ENCODE peak calls at places on chromosomes 5 and 9, in eight cellular contexts. U is A549, N is HCT116, W is H1, V is GM12878, Q is HepG2, J is K562, C is SK-N-SH. Z is an unnamed sample.

GRCh38 chr5:2848634-2849033 is 97.2 kb upstream of the IRX2 start:
- DNase-seq in V (no peak), J (no peak), N (no peak), W (no peak), C (no peak), U (no peak), Q (no peak), Z (no peak)

GRCh38 chr5:39469173-39469572 is 44.4 kb upstream of the DAB2 start:
- DNase-seq in J (no peak), W (no peak), V (no peak), C (no peak), N (no peak), U (no peak), Q (no peak), Z (no peak)

GRCh38 chr5:97266576-97266975 is 83.5 kb upstream of the RIOK2 start:
- DNase-seq in U (no peak), C (no peak), Q (no peak), W (no peak), J (no peak), V (no peak), N (no peak), Z (peak; percentile 35)

GRCh38 chr5:148659641-148660345 is 5.5 kb upstream of the HTR4 start:
- DNase-seq in C (no peak), Q (no peak), W (no peak), N (no peak), J (peak; percentile 73), U (no peak), V (no peak), Z (no peak)

GRCh38 chr5:66164044-66164790 is 20.1 kb downstream of the SREK1 start:
- DNase-seq in W (no peak), U (no peak), Q (no peak), N (no peak), J (no peak), V (no peak), C (no peak), Z (no peak)

GRCh38 chr9:34589371-34589655 is 211 bp downstream of the CNTFR start:
- DNase-seq in J (no peak), W (no peak), N (no peak), C (no peak), V (no peak), Q (no peak), U (no peak), Z (no peak)

GRCh38 chr5:61401726-61402125 is 69.7 kb downstream of the ZSWIM6 start:
- DNase-seq in C (no peak), W (no peak), V (no peak), Q (no peak), J (peak; percentile 32), N (no peak), U (peak; percentile 39), Z (peak; percentile 64)

GRCh38 chr9:94796687-94797086 is 70.2 kb downstream of the AOPEP start:
- DNase-seq in J (no peak), C (no peak), N (no peak), V (no peak), W (no peak), U (no peak), Q (no peak), Z (peak; percentile 69)

GRCh38 chr9:8766096-8766495 is 966.5 kb upstream of the DMAC1 start:
- DNase-seq in V (no peak), C (no peak), N (no peak), U (no peak), Q (no peak), W (no peak), J (no peak), Z (no peak)

GRCh38 chr5:1366514-1366913 is 21.6 kb upstream of the CLPTM1L start:
- DNase-seq in W (no peak), V (peak; percentile 40), C (no peak), N (no peak), Q (no peak), U (no peak), J (no peak), Z (no peak)

GRCh38 chr9:109408759-109409462 is 88.1 kb upstream of the EPB41L4B start:
- DNase-seq in N (no peak), V (no peak), U (no peak), Q (no peak), J (no peak), C (no peak), W (no peak), Z (no peak)

GRCh38 chr9:17614246-17614645 is 35.4 kb downstream of the SH3GL2 start:
- DNase-seq in W (no peak), C (no peak), U (no peak), Q (no peak), J (no peak), V (no peak), N (no peak), Z (no peak)

GRCh38 chr5:132877938-132878337 is 4.5 kb downstream of the LEAP2 start:
- DNase-seq in Q (no peak), V (no peak), C (no peak), W (no peak), U (no peak), J (peak; percentile 38), N (no peak), Z (no peak)

GRCh38 chr5:104111622-104112021 is 549.0 kb upstream of the NUDT12 start:
- DNase-seq in U (no peak), C (no peak), J (no peak), V (no peak), N (no peak), Q (peak; percentile 43), W (no peak), Z (no peak)

GRCh38 chr5:159441441-159441840 is 111.2 kb upstream of the IL12B start:
- DNase-seq in J (peak; percentile 5), U (peak; percentile 58), C (peak; percentile 31), Q (peak; percentile 16), V (no peak), N (peak; percentile 15), W (peak; percentile 63), Z (no peak)

DNA sequence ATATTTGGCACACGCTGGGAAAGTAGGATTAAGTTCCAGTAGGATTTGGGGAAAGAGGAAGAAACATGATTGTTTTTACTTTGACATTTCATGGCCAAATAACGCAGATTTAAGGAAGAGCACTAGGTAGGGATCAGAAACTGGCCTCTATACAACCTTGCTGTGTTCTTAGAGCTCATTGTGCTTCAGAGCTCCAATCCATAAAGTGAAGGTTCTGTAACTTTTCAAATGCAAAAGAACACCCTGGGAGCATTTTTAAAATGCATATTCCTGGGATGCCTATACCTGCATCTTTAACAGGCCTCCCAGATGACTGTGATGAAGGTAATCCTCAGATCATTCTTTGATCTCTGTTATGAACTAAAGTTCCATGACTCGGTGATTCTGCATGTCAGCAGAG is 77.1 kb downstream of the YIPF5 start:
- DNase-seq in V (no peak), J (no peak), W (no peak), Q (no peak), N (no peak), C (no peak), U (no peak), Z (no peak)
- H3K27ac ChIP-seq in V (no peak overlapping the region), J (no peak overlapping the region), W (no peak overlapping the region), Q (no peak overlapping the region), N (no peak overlapping the region), C (no peak overlapping the region), U (no peak overlapping the region), Z (no peak overlapping the region)

GRCh38 chr5:139523635-139524445 is 37.3 kb upstream of the UBE2D2 start:
- DNase-seq in W (peak; percentile 73), U (no peak), V (no peak), Q (no peak), J (no peak), C (no peak), N (no peak), Z (no peak)
- H3K4me2 ChIP-seq in W (peak overlapping the region; percentile 55), U (no peak overlapping the region), V (no peak overlapping the region), Q (peak overlapping the region; percentile 75), J (no peak overlapping the region), C (no peak overlapping the region), N (no peak overlapping the region), Z (no peak overlapping the region)

GRCh38 chr5:53915120-53915519 is 354.7 kb downstream of the NDUFS4 start:
- DNase-seq in C (no peak), Q (no peak), U (no peak), J (no peak), V (no peak), N (no peak), W (no peak), Z (no peak)

GRCh38 chr5:53913941-53914340 is 353.5 kb downstream of the NDUFS4 start:
- DNase-seq in C (no peak), W (no peak), J (no peak), U (no peak), Q (no peak), N (no peak), V (no peak), Z (no peak)

GRCh38 chr5:53922508-53923498 is 362.4 kb downstream of the NDUFS4 start:
- DNase-seq in C (no peak), J (no peak), U (no peak), N (no peak), W (no peak), V (no peak), Q (no peak), Z (no peak)

GRCh38 chr5:53917095-53917494 is 356.7 kb downstream of the NDUFS4 start:
- DNase-seq in U (peak; percentile 18), J (no peak), V (no peak), W (no peak), C (no peak), N (no peak), Q (no peak), Z (no peak)
- TF ChIP-seq MAX in U (no peak), J (no peak), V (no peak), W (no peak), C (no peak), N (no peak), Q (no peak), Z (no peak)

GRCh38 chr9:136618578-136619547 is 43.9 kb upstream of the EGFL7 start:
- DNase-seq in W (no peak), N (no peak), C (no peak), J (no peak), V (no peak), Q (no peak), U (no peak), Z (no peak)

GRCh38 chr9:136619742-136620440 is 42.8 kb upstream of the EGFL7 start:
- DNase-seq in W (peak; percentile 45), U (no peak), Q (peak; percentile 65), C (no peak), J (no peak), N (no peak), V (no peak), Z (no peak)

GRCh38 chr9:136621734-136622093 is 41.0 kb upstream of the EGFL7 start:
- DNase-seq in N (no peak), W (no peak), V (no peak), J (no peak), Q (no peak), C (no peak), U (no peak), Z (no peak)

GRCh38 chr9:136621019-136621733 is 41.5 kb upstream of the EGFL7 start:
- DNase-seq in N (no peak), J (no peak), V (no peak), U (no peak), C (no peak), Q (no peak), W (no peak), Z (no peak)

DNA sequence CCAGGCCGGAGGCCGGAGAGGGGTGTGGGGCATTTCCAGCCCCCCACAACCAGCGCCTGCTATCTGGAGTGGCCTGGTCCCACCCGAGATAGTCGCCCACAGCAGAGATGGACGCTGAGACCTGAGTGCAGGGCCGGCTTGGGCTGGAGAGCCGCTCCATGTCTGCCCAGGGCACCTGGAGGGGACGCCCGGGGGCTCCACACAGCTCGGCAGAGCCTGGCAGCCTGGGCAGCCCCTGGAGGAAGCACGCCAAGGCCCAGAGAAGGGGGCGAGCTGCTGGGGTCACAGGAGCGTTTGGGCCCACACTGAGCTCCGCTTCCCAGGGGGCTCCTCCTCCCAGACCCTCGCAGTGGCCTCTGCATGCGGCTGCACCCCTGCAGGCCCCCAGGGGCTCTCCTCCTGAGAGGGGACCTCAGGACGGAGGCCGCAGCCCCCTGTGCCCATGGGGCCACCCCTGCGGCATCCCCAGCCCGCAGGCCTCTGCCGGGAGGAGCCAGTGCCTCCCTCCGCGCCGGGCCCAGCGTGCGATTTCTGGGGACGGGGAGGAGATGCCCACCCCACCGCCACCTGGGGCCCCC is 42.2 kb upstream of the EGFL7 start:
- DNase-seq in V (no peak), Q (no peak), W (no peak), C (no peak), N (no peak), U (no peak), J (no peak), Z (no peak)
- H3K27ac ChIP-seq in V (no peak overlapping the region), Q (no peak overlapping the region), W (no peak overlapping the region), C (no peak overlapping the region), N (no peak overlapping the region), U (no peak overlapping the region), J (no peak overlapping the region), Z (no peak overlapping the region)

Z was measured in endothelial cell of umbilical vein.